ENCODE peak calls at places on chromosomes 12 and 14, in four cellular contexts. C is renal cortical epithelial cell, I is anterior cingulate cortex, H is adipocyte. O is an unnamed sample.

GRCh38 chr14:54689928-54690327 is 123.0 kb downstream of the SAMD4A start:
- DNase-seq in C (no peak), I (no peak), H (no peak), O (no peak)

GRCh38 chr12:47527816-47528215 is 178.0 kb downstream of the RPAP3 start:
- DNase-seq in C (peak; percentile 7), I (no peak), H (peak; percentile 52), O (no peak)

GRCh38 chr14:104282332-104283196 is 144.2 kb downstream of the KIF26A start:
- DNase-seq in C (no peak), I (no peak), H (no peak), O (no peak)

GRCh38 chr12:27946396-27946795 is 26.1 kb downstream of the PTHLH start:
- DNase-seq in C (no peak), I (no peak), H (no peak), O (no peak)

GRCh38 chr12:21483531-21483930 is 17.9 kb downstream of the RECQL start:
- DNase-seq in C (no peak), I (no peak), H (no peak), O (no peak)

GRCh38 chr14:23388996-23389395 is 12.2 kb downstream of the CMTM5 start:
- DNase-seq in C (no peak), I (no peak), H (no peak), O (no peak)

GRCh38 chr12:51392556-51393237 is 1.5 kb upstream of the GALNT6 start:
- DNase-seq in C (peak; percentile 44), I (no peak), H (peak; percentile 81), O (peak; percentile 19)

GRCh38 chr12:32896438-32897275 is at the start of gene PKP2:
- DNase-seq in C (peak; percentile 50), I (peak; percentile 49), H (no peak), O (peak; percentile 21)

GRCh38 chr12:6158263-6158662 is 33.8 kb upstream of the VWF start:
- DNase-seq in C (no peak), I (no peak), H (no peak), O (no peak)

GRCh38 chr14:90454041-90455000 is 57.5 kb downstream of the CALM1 start:
- DNase-seq in C (peak; percentile 80), I (peak; percentile 97), H (peak; percentile 41), O (peak; percentile 98)

GRCh38 chr14:101836131-101836530 is 74.6 kb downstream of the PPP2R5C start:
- DNase-seq in C (no peak), I (no peak), H (peak; percentile 47), O (no peak)

GRCh38 chr14:22394616-22395015 is 194.4 kb downstream of the DAD1 start:
- DNase-seq in C (no peak), I (no peak), H (no peak), O (no peak)

GRCh38 chr12:58452546-58452945 is 467.8 kb downstream of the LRIG3 start:
- DNase-seq in C (peak; percentile 15), I (no peak), H (peak; percentile 60), O (no peak)

GRCh38 chr12:122111070-122111750 is 32.7 kb downstream of the MLXIP start:
- DNase-seq in C (peak; percentile 69), I (no peak), H (no peak), O (no peak)

GRCh38 chr14:50270932-50271331 is 39.6 kb upstream of the SOS2 start:
- DNase-seq in C (no peak), I (no peak), H (no peak), O (no peak)

GRCh38 chr12:26152507-26153102 is 27.8 kb upstream of the BHLHE41 start:
- DNase-seq in C (no peak), I (no peak), H (no peak), O (no peak)

GRCh38 chr12:126347421-126347820 is 1282.2 kb downstream of the AACS start:
- DNase-seq in C (no peak), I (no peak), H (no peak), O (no peak)

GRCh38 chr12:71135077-71135811 is 22.6 kb downstream of the TSPAN8 start:
- DNase-seq in C (no peak), I (no peak), H (no peak), O (no peak)

GRCh38 chr14:68486033-68486732 is 306.7 kb downstream of the ZFP36L1 start:
- DNase-seq in C (peak; percentile 30), I (no peak), H (no peak), O (no peak)

O was measured in head of caudate nucleus.